ENCODE peak calls at places on chromosome 19, in six cellular contexts. One of them, this sample, is unnamed.

GRCh38 chr19:32976223-32976805 is 4.3 kb downstream of the FAAP24 start:
- DNase-seq in Panc1: peak
- DNase-seq in A549: peak
- DNase-seq in CD4-positive, alpha-beta T cell: peak
- DNase-seq in heart right ventricle: peak
- DNase-seq in tibial nerve: peak
- DNase-seq in this sample: no peak

GRCh38 chr19:6272411-6272791 is 7.4 kb downstream of the MLLT1 start:
- DNase-seq in A549: no peak
- DNase-seq in Panc1: no peak
- DNase-seq in CD4-positive, alpha-beta T cell: no peak
- DNase-seq in tibial nerve: no peak
- DNase-seq in heart right ventricle: no peak
- DNase-seq in this sample: no peak

GRCh38 chr19:4524808-4525562 is 6.7 kb upstream of the PLIN4 start:
- DNase-seq in heart right ventricle: peak
- DNase-seq in tibial nerve: peak
- DNase-seq in Panc1: peak
- DNase-seq in A549: peak
- DNase-seq in CD4-positive, alpha-beta T cell: peak
- DNase-seq in this sample: no peak

GRCh38 chr19:3338541-3339181 is 27.7 kb upstream of the NFIC start:
- DNase-seq in heart right ventricle: peak
- DNase-seq in A549: no peak
- DNase-seq in tibial nerve: no peak
- DNase-seq in Panc1: no peak
- DNase-seq in CD4-positive, alpha-beta T cell: peak
- DNase-seq in this sample: no peak

GRCh38 chr19:42114412-42114811 is 17.8 kb downstream of the POU2F2 start:
- DNase-seq in CD4-positive, alpha-beta T cell: no peak
- DNase-seq in Panc1: no peak
- DNase-seq in heart right ventricle: no peak
- DNase-seq in A549: no peak
- DNase-seq in tibial nerve: no peak
- DNase-seq in this sample: no peak

GRCh38 chr19:51742736-51743288 is 8.9 kb downstream of the FPR1 start:
- DNase-seq in A549: no peak
- DNase-seq in Panc1: no peak
- DNase-seq in tibial nerve: no peak
- DNase-seq in heart right ventricle: no peak
- DNase-seq in CD4-positive, alpha-beta T cell: no peak
- DNase-seq in this sample: no peak

GRCh38 chr19:45782820-45783785 is 813 bp upstream of the DMPK start:
- DNase-seq in A549: peak
- DNase-seq in tibial nerve: no peak
- DNase-seq in heart right ventricle: peak
- DNase-seq in Panc1: no peak
- DNase-seq in CD4-positive, alpha-beta T cell: no peak
- DNase-seq in this sample: no peak

GRCh38 chr19:45663800-45664199 is 4.2 kb upstream of the GIPR start:
- DNase-seq in A549: no peak
- DNase-seq in CD4-positive, alpha-beta T cell: no peak
- DNase-seq in Panc1: no peak
- DNase-seq in tibial nerve: no peak
- DNase-seq in heart right ventricle: no peak
- DNase-seq in this sample: no peak

GRCh38 chr19:13707901-13708300 is 56.4 kb upstream of the MRI1 start:
- DNase-seq in Panc1: no peak
- DNase-seq in CD4-positive, alpha-beta T cell: no peak
- DNase-seq in tibial nerve: no peak
- DNase-seq in heart right ventricle: no peak
- DNase-seq in A549: no peak
- DNase-seq in this sample: no peak

GRCh38 chr19:41531438-41532311 is 44.3 kb upstream of the CEACAM21 start:
- DNase-seq in tibial nerve: peak
- DNase-seq in heart right ventricle: peak
- DNase-seq in CD4-positive, alpha-beta T cell: peak
- DNase-seq in Panc1: no peak
- DNase-seq in A549: peak
- DNase-seq in this sample: no peak

GRCh38 chr19:34838753-34839431 is 65.9 kb upstream of the ZNF599 start:
- DNase-seq in Panc1: no peak
- DNase-seq in heart right ventricle: peak
- DNase-seq in A549: no peak
- DNase-seq in CD4-positive, alpha-beta T cell: no peak
- DNase-seq in tibial nerve: no peak
- DNase-seq in this sample: no peak
- TF ChIP-seq CTCF in Panc1: peak
- TF ChIP-seq CTCF in heart right ventricle: peak
- TF ChIP-seq CTCF in A549: peak
- TF ChIP-seq CTCF in CD4-positive, alpha-beta T cell: peak
- TF ChIP-seq CTCF in tibial nerve: no peak
- TF ChIP-seq CTCF in this sample: peak

DNA sequence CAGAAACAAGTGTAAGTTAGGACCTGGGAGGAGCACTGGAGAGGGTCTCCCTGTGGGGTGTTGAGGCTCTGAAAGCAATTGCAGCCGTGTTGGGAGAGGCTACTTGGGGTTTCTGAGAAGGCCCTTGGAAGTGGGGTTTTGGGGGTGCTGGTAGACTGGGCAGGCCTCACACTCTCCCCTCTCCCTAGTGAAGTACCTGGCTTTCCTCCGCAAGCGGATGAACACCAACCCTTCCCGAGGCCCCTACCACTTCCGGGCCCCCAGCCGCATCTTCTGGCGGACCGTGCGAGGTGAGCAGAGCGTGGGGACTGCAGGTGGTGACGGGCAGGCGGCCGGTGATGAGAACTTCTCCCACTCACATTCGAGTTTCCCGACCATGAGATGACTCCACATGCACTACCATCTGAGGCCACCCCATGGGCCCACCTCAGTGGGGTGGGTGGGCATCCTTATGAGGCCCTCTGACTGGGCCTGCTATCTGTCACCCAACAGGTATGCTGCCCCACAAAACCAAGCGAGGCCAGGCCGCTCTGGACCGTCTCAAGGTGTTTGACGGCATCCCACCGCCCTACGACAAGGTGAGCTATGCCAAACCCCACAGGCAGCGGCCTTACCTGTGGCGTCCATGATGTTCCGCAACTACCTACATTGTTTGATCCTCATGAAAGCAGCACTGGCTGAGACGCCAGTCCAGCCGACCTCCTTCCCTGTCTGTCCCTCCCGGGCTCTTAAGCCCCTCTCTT is 3.0 kb downstream of the RPL13A start:
- DNase-seq in Panc1: no peak
- DNase-seq in CD4-positive, alpha-beta T cell: no peak
- DNase-seq in A549: no peak
- DNase-seq in tibial nerve: no peak
- DNase-seq in heart right ventricle: no peak
- DNase-seq in this sample: no peak
- H3K27ac ChIP-seq in Panc1: peak
- H3K27ac ChIP-seq in CD4-positive, alpha-beta T cell: peak
- H3K27ac ChIP-seq in A549: peak
- H3K27ac ChIP-seq in tibial nerve: peak
- H3K27ac ChIP-seq in heart right ventricle: peak
- H3K27ac ChIP-seq in this sample: peak

DNA sequence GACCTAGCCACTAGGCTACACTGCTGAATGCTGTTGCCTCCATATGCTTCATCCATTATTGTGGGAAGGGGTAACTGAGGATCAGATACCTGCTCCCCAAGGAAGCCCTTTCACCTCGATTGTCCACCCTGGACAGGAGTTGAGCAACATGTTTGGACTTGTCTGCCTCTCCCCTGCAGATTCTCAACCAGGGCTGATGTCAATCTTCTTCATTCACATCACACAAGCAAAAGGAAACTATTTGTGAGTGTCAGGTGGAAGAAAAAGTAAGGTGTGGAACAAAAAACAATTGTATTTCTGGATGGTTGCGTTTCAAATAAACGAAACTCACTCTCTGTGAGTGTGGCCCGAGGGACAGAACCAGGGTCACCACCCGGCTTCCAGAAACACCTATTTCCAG is 29.5 kb upstream of the MUC16 start:
- DNase-seq in CD4-positive, alpha-beta T cell: no peak
- DNase-seq in tibial nerve: no peak
- DNase-seq in A549: no peak
- DNase-seq in Panc1: no peak
- DNase-seq in heart right ventricle: no peak
- DNase-seq in this sample: no peak
- TF ChIP-seq CTCF in CD4-positive, alpha-beta T cell: no peak
- TF ChIP-seq CTCF in tibial nerve: no peak
- TF ChIP-seq CTCF in A549: no peak
- TF ChIP-seq CTCF in Panc1: no peak
- TF ChIP-seq CTCF in heart right ventricle: no peak
- TF ChIP-seq CTCF in this sample: no peak

GRCh38 chr19:2230029-2230531 is 6.0 kb downstream of the PLEKHJ1 start:
- DNase-seq in Panc1: no peak
- DNase-seq in tibial nerve: no peak
- DNase-seq in CD4-positive, alpha-beta T cell: no peak
- DNase-seq in heart right ventricle: no peak
- DNase-seq in A549: no peak
- DNase-seq in this sample: no peak

GRCh38 chr19:2227415-2228156 is 8.5 kb downstream of the PLEKHJ1 start:
- DNase-seq in heart right ventricle: no peak
- DNase-seq in A549: no peak
- DNase-seq in Panc1: no peak
- DNase-seq in CD4-positive, alpha-beta T cell: no peak
- DNase-seq in tibial nerve: no peak
- DNase-seq in this sample: no peak

GRCh38 chr19:2229103-2230028 is 6.8 kb downstream of the PLEKHJ1 start:
- DNase-seq in A549: no peak
- DNase-seq in tibial nerve: no peak
- DNase-seq in Panc1: no peak
- DNase-seq in heart right ventricle: no peak
- DNase-seq in CD4-positive, alpha-beta T cell: no peak
- DNase-seq in this sample: no peak

GRCh38 chr19:2226840-2227360 is 9.2 kb downstream of the PLEKHJ1 start:
- DNase-seq in CD4-positive, alpha-beta T cell: no peak
- DNase-seq in heart right ventricle: no peak
- DNase-seq in Panc1: no peak
- DNase-seq in tibial nerve: no peak
- DNase-seq in A549: no peak
- DNase-seq in this sample: no peak

GRCh38 chr19:2228157-2229030 is 7.7 kb downstream of the PLEKHJ1 start:
- DNase-seq in heart right ventricle: no peak
- DNase-seq in A549: no peak
- DNase-seq in tibial nerve: no peak
- DNase-seq in CD4-positive, alpha-beta T cell: no peak
- DNase-seq in Panc1: no peak
- DNase-seq in this sample: no peak
- H3K27ac ChIP-seq in heart right ventricle: no peak
- H3K27ac ChIP-seq in A549: no peak
- H3K27ac ChIP-seq in tibial nerve: peak
- H3K27ac ChIP-seq in CD4-positive, alpha-beta T cell: no peak
- H3K27ac ChIP-seq in Panc1: no peak
- H3K27ac ChIP-seq in this sample: no peak

DNA sequence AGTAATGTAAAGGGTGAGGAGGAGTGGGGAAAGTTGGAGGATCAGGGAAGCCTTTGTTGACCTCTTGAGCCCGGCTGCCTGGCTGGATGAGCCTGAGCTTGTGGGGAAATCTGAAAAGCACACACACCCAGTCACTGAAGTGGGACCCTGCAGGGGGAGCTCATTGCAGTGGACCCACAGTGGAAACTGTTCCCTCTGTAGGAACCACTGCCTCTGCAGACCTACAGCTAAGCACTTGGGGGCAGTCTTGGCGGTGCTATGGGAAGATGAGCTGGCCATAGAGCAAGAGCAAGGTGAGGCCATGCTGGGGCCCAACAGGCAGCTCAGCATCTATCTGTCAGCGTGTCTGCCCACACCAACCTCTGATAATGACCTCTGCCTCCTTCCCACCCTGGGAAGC is 294.8 kb downstream of the TSHZ3 start:
- DNase-seq in tibial nerve: no peak
- DNase-seq in A549: peak
- DNase-seq in heart right ventricle: no peak
- DNase-seq in Panc1: peak
- DNase-seq in CD4-positive, alpha-beta T cell: peak
- DNase-seq in this sample: peak
- TF ChIP-seq CTCF in tibial nerve: no peak
- TF ChIP-seq CTCF in A549: peak
- TF ChIP-seq CTCF in heart right ventricle: peak
- TF ChIP-seq CTCF in Panc1: peak
- TF ChIP-seq CTCF in CD4-positive, alpha-beta T cell: no peak
- TF ChIP-seq CTCF in this sample: peak

DNA sequence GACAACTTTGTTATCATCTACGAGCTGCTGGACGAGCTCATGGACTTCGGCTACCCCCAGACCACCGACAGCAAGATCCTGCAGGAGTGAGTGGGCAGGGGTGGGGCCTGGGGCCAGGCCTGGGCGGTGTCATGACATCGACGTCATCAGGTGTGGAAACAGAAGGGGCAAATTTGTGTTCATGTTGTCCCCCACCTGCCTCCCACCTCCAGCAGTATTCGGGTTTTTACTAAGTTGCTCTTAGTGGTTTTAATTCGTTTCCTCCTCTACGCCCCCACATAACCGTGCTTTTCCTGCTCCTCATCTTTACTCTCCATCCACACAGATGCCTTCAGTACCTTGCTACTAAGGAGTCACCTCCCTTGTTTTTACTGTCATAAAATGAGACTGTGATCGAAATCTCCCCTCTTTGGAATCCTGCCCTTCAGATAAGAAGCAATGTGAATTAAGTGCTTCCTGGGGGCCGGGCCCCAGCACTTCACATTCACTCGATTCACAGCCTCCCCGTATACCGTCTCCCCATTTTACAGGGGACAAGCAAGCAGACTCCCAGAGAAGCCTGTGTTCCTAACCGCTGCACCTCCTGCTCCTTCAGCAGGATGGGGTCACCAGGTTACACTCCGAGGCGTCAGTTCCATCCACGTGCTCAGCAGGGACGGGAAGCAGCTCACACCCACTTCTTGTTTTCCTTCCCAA is 10.5 kb downstream of the AP1M1 start:
- DNase-seq in tibial nerve: no peak
- DNase-seq in heart right ventricle: no peak
- DNase-seq in A549: no peak
- DNase-seq in CD4-positive, alpha-beta T cell: no peak
- DNase-seq in Panc1: no peak
- DNase-seq in this sample: no peak
- H3K27ac ChIP-seq in tibial nerve: no peak
- H3K27ac ChIP-seq in heart right ventricle: no peak
- H3K27ac ChIP-seq in A549: no peak
- H3K27ac ChIP-seq in CD4-positive, alpha-beta T cell: no peak
- H3K27ac ChIP-seq in Panc1: no peak
- H3K27ac ChIP-seq in this sample: no peak

This sample was measured in AG04450.